ENCODE peak calls at places on chromosomes 5 and 9, in four cellular contexts. G, B, O and V are unnamed samples.

GRCh38 chr9:133691191-133691590 is 47.0 kb downstream of the SARDH start:
- DNase-seq in G (no peak), B (no peak), O (no peak), V (no peak)

GRCh38 chr9:104177003-104177611 is 83.0 kb downstream of the SMC2 start:
- DNase-seq in G (peak), B (no peak), O (peak), V (no peak)

GRCh38 chr5:105504-106080 is 13.6 kb downstream of the PLEKHG4B start:
- DNase-seq in G (no peak), B (no peak), O (no peak), V (no peak)

GRCh38 chr5:23316060-23316591 is 191.3 kb upstream of the PRDM9 start:
- DNase-seq in G (no peak), B (no peak), O (no peak), V (no peak)

GRCh38 chr5:135376961-135377621 is 21.9 kb downstream of the MACROH2A1 start:
- DNase-seq in G (no peak), B (no peak), O (no peak), V (no peak)

GRCh38 chr5:78530342-78531096 is 118.1 kb downstream of the LHFPL2 start:
- DNase-seq in G (peak), B (no peak), O (no peak), V (no peak)

GRCh38 chr5:178383919-178384814 is 151.6 kb upstream of the PHYKPL start:
- DNase-seq in G (no peak), B (no peak), O (no peak), V (no peak)

GRCh38 chr9:131833906-131834305 is 94.0 kb upstream of the RAPGEF1 start:
- DNase-seq in G (peak), B (no peak), O (no peak), V (no peak)

GRCh38 chr5:133841831-133842750 is 126.3 kb downstream of the C5orf15 start:
- DNase-seq in G (no peak), B (no peak), O (no peak), V (no peak)

GRCh38 chr9:77038281-77039036 is 19.0 kb downstream of the FOXB2 start:
- DNase-seq in G (no peak), B (no peak), O (no peak), V (no peak)

GRCh38 chr5:6673031-6673430 is 39.8 kb downstream of the SRD5A1 start:
- DNase-seq in G (no peak), B (no peak), O (no peak), V (no peak)

GRCh38 chr9:131407717-131408195 is 13.9 kb downstream of the PRRC2B start:
- DNase-seq in G (no peak), B (peak), O (no peak), V (no peak)

GRCh38 chr5:17679597-17680187 is 45.4 kb downstream of the TAF11L14 start:
- DNase-seq in G (peak), B (no peak), O (no peak), V (no peak)

GRCh38 chr5:145497041-145497440 is 338.1 kb downstream of the PRELID2 start:
- DNase-seq in G (no peak), B (no peak), O (no peak), V (no peak)